ENCODE peak calls at places on chromosomes 16 and 17, in four cellular contexts. Z is NCI-H2171 treated with DMSO at 0.1 percent for 48 hours, P is mucosa of descending colon, T is left ventricle myocardium superior. N is an unnamed sample.

GRCh38 chr17:57261084-57261461 is 4.8 kb downstream of the MSI2 start:
- DNase-seq in T (no peak), Z (no peak), P (no peak), N (no peak)

GRCh38 chr16:47213761-47214440 is 70.2 kb upstream of the NETO2 start:
- DNase-seq in P (no peak), T (no peak), Z (no peak), N (no peak)

GRCh38 chr17:83121921-83122820 is 42.8 kb downstream of the METRNL start:
- DNase-seq in T (no peak), Z (no peak), P (no peak), N (no peak)

GRCh38 chr17:82408938-82409318 is 9.2 kb upstream of the HEXD start:
- DNase-seq in T (no peak), Z (no peak), P (no peak), N (no peak)

GRCh38 chr17:69761011-69761410 is 314.0 kb upstream of the KCNJ16 start:
- DNase-seq in Z (no peak), P (no peak), T (no peak), N (no peak)

GRCh38 chr16:47713225-47713595 is 252.1 kb downstream of the PHKB start:
- DNase-seq in Z (no peak), T (no peak), P (no peak), N (peak; percentile 47)

GRCh38 chr17:7262192-7263070 is at the start of gene CLDN7:
- DNase-seq in Z (peak; percentile 73), P (peak; percentile 96), T (no peak), N (no peak)

GRCh38 chr17:76120658-76121008 is 17.0 kb upstream of the EXOC7 start:
- DNase-seq in P (no peak), T (no peak), Z (no peak), N (no peak)

GRCh38 chr16:83952940-83953795 is at the start of gene OSGIN1:
- DNase-seq in T (peak; percentile 97), P (peak; percentile 94), Z (peak; percentile 72), N (peak; percentile 70)

GRCh38 chr16:28491080-28491969 is 549 bp downstream of the CLN3 start:
- DNase-seq in P (no peak), T (peak; percentile 57), Z (peak; percentile 8), N (no peak)

GRCh38 chr16:67173808-67174705 is 3.7 kb downstream of the NOL3 start:
- DNase-seq in Z (peak; percentile 79), T (peak; percentile 94), P (peak; percentile 95), N (no peak)

GRCh38 chr17:2931426-2931825 is 132.0 kb downstream of the OR1D5 start:
- DNase-seq in T (no peak), Z (no peak), P (no peak), N (no peak)